ENCODE peak calls at places on chromosomes 13 and 19, in seven cellular contexts. One of them, this sample, is unnamed.

GRCh38 chr19:35518313-35518712 is 4.9 kb upstream of the DMKN start:
- DNase-seq in upper lobe of left lung: peak
- DNase-seq in stimulated activated CD8-positive, alpha-beta memory T cell treated with anti-CD3 and anti-CD28 coated beads, Interleukin-4, amount 100 ng/mL, for 48 hours: no peak
- DNase-seq in SK-MEL-5: peak
- DNase-seq in NCI-H1092: no peak
- DNase-seq in mesendoderm: peak
- DNase-seq in activated gamma-delta T cell treated with anti-CD3 and anti-CD28 coated beads, Interleukin-2, amount 50 U/mL, for 16 hours: no peak
- DNase-seq in this sample: peak

GRCh38 chr19:45076029-45076850 is at the start of gene ZNF296:
- DNase-seq in upper lobe of left lung: peak
- DNase-seq in stimulated activated CD8-positive, alpha-beta memory T cell treated with anti-CD3 and anti-CD28 coated beads, Interleukin-4, amount 100 ng/mL, for 48 hours: peak
- DNase-seq in SK-MEL-5: no peak
- DNase-seq in NCI-H1092: no peak
- DNase-seq in mesendoderm: peak
- DNase-seq in activated gamma-delta T cell treated with anti-CD3 and anti-CD28 coated beads, Interleukin-2, amount 50 U/mL, for 16 hours: peak
- DNase-seq in this sample: peak

GRCh38 chr13:51317262-51317661 is 22.2 kb upstream of the SERPINE3 start:
- DNase-seq in upper lobe of left lung: no peak
- DNase-seq in stimulated activated CD8-positive, alpha-beta memory T cell treated with anti-CD3 and anti-CD28 coated beads, Interleukin-4, amount 100 ng/mL, for 48 hours: no peak
- DNase-seq in SK-MEL-5: peak
- DNase-seq in NCI-H1092: no peak
- DNase-seq in mesendoderm: no peak
- DNase-seq in activated gamma-delta T cell treated with anti-CD3 and anti-CD28 coated beads, Interleukin-2, amount 50 U/mL, for 16 hours: no peak
- DNase-seq in this sample: no peak

GRCh38 chr19:5974721-5975387 is 3.1 kb downstream of the RANBP3 start:
- DNase-seq in upper lobe of left lung: peak
- DNase-seq in stimulated activated CD8-positive, alpha-beta memory T cell treated with anti-CD3 and anti-CD28 coated beads, Interleukin-4, amount 100 ng/mL, for 48 hours: peak
- DNase-seq in SK-MEL-5: no peak
- DNase-seq in NCI-H1092: no peak
- DNase-seq in mesendoderm: no peak
- DNase-seq in activated gamma-delta T cell treated with anti-CD3 and anti-CD28 coated beads, Interleukin-2, amount 50 U/mL, for 16 hours: no peak
- DNase-seq in this sample: no peak

GRCh38 chr13:81133066-81133465 is 792.1 kb upstream of the SPRY2 start:
- DNase-seq in upper lobe of left lung: no peak
- DNase-seq in stimulated activated CD8-positive, alpha-beta memory T cell treated with anti-CD3 and anti-CD28 coated beads, Interleukin-4, amount 100 ng/mL, for 48 hours: no peak
- DNase-seq in SK-MEL-5: no peak
- DNase-seq in NCI-H1092: no peak
- DNase-seq in mesendoderm: no peak
- DNase-seq in activated gamma-delta T cell treated with anti-CD3 and anti-CD28 coated beads, Interleukin-2, amount 50 U/mL, for 16 hours: no peak
- DNase-seq in this sample: no peak

GRCh38 chr19:4414800-4415251 is 12.4 kb downstream of the CHAF1A start:
- DNase-seq in upper lobe of left lung: no peak
- DNase-seq in stimulated activated CD8-positive, alpha-beta memory T cell treated with anti-CD3 and anti-CD28 coated beads, Interleukin-4, amount 100 ng/mL, for 48 hours: no peak
- DNase-seq in SK-MEL-5: no peak
- DNase-seq in NCI-H1092: no peak
- DNase-seq in mesendoderm: peak
- DNase-seq in activated gamma-delta T cell treated with anti-CD3 and anti-CD28 coated beads, Interleukin-2, amount 50 U/mL, for 16 hours: no peak
- DNase-seq in this sample: no peak

GRCh38 chr19:9883231-9883758 is 48.2 kb downstream of the PIN1 start:
- DNase-seq in upper lobe of left lung: no peak
- DNase-seq in stimulated activated CD8-positive, alpha-beta memory T cell treated with anti-CD3 and anti-CD28 coated beads, Interleukin-4, amount 100 ng/mL, for 48 hours: no peak
- DNase-seq in SK-MEL-5: no peak
- DNase-seq in NCI-H1092: peak
- DNase-seq in mesendoderm: no peak
- DNase-seq in activated gamma-delta T cell treated with anti-CD3 and anti-CD28 coated beads, Interleukin-2, amount 50 U/mL, for 16 hours: no peak
- DNase-seq in this sample: no peak

GRCh38 chr19:15417699-15418098 is 1.1 kb downstream of the AKAP8L start:
- DNase-seq in upper lobe of left lung: no peak
- DNase-seq in stimulated activated CD8-positive, alpha-beta memory T cell treated with anti-CD3 and anti-CD28 coated beads, Interleukin-4, amount 100 ng/mL, for 48 hours: no peak
- DNase-seq in SK-MEL-5: no peak
- DNase-seq in NCI-H1092: no peak
- DNase-seq in mesendoderm: peak
- DNase-seq in activated gamma-delta T cell treated with anti-CD3 and anti-CD28 coated beads, Interleukin-2, amount 50 U/mL, for 16 hours: no peak
- DNase-seq in this sample: no peak

GRCh38 chr13:66915596-66916185 is 314.4 kb downstream of the PCDH9 start:
- DNase-seq in upper lobe of left lung: no peak
- DNase-seq in stimulated activated CD8-positive, alpha-beta memory T cell treated with anti-CD3 and anti-CD28 coated beads, Interleukin-4, amount 100 ng/mL, for 48 hours: no peak
- DNase-seq in SK-MEL-5: no peak
- DNase-seq in NCI-H1092: no peak
- DNase-seq in mesendoderm: no peak
- DNase-seq in activated gamma-delta T cell treated with anti-CD3 and anti-CD28 coated beads, Interleukin-2, amount 50 U/mL, for 16 hours: no peak
- DNase-seq in this sample: peak

GRCh38 chr13:53873558-53873957 is 844.9 kb downstream of the OLFM4 start:
- DNase-seq in upper lobe of left lung: no peak
- DNase-seq in stimulated activated CD8-positive, alpha-beta memory T cell treated with anti-CD3 and anti-CD28 coated beads, Interleukin-4, amount 100 ng/mL, for 48 hours: no peak
- DNase-seq in SK-MEL-5: no peak
- DNase-seq in NCI-H1092: peak
- DNase-seq in mesendoderm: no peak
- DNase-seq in activated gamma-delta T cell treated with anti-CD3 and anti-CD28 coated beads, Interleukin-2, amount 50 U/mL, for 16 hours: no peak
- DNase-seq in this sample: no peak

GRCh38 chr19:6209233-6209632 is 70.5 kb downstream of the MLLT1 start:
- DNase-seq in upper lobe of left lung: no peak
- DNase-seq in stimulated activated CD8-positive, alpha-beta memory T cell treated with anti-CD3 and anti-CD28 coated beads, Interleukin-4, amount 100 ng/mL, for 48 hours: no peak
- DNase-seq in SK-MEL-5: no peak
- DNase-seq in NCI-H1092: no peak
- DNase-seq in mesendoderm: no peak
- DNase-seq in activated gamma-delta T cell treated with anti-CD3 and anti-CD28 coated beads, Interleukin-2, amount 50 U/mL, for 16 hours: no peak
- DNase-seq in this sample: no peak

GRCh38 chr13:98916403-98916802 is 61.5 kb downstream of the DOCK9 start:
- DNase-seq in upper lobe of left lung: no peak
- DNase-seq in stimulated activated CD8-positive, alpha-beta memory T cell treated with anti-CD3 and anti-CD28 coated beads, Interleukin-4, amount 100 ng/mL, for 48 hours: no peak
- DNase-seq in SK-MEL-5: no peak
- DNase-seq in NCI-H1092: no peak
- DNase-seq in mesendoderm: no peak
- DNase-seq in activated gamma-delta T cell treated with anti-CD3 and anti-CD28 coated beads, Interleukin-2, amount 50 U/mL, for 16 hours: no peak
- DNase-seq in this sample: no peak

GRCh38 chr19:40583283-40583682 is 6.6 kb downstream of the SHKBP1 start:
- DNase-seq in upper lobe of left lung: no peak
- DNase-seq in stimulated activated CD8-positive, alpha-beta memory T cell treated with anti-CD3 and anti-CD28 coated beads, Interleukin-4, amount 100 ng/mL, for 48 hours: no peak
- DNase-seq in SK-MEL-5: no peak
- DNase-seq in NCI-H1092: no peak
- DNase-seq in mesendoderm: no peak
- DNase-seq in activated gamma-delta T cell treated with anti-CD3 and anti-CD28 coated beads, Interleukin-2, amount 50 U/mL, for 16 hours: no peak
- DNase-seq in this sample: no peak

GRCh38 chr13:59547950-59548349 is 615.8 kb downstream of the DIAPH3 start:
- DNase-seq in upper lobe of left lung: no peak
- DNase-seq in stimulated activated CD8-positive, alpha-beta memory T cell treated with anti-CD3 and anti-CD28 coated beads, Interleukin-4, amount 100 ng/mL, for 48 hours: no peak
- DNase-seq in SK-MEL-5: no peak
- DNase-seq in NCI-H1092: no peak
- DNase-seq in mesendoderm: no peak
- DNase-seq in activated gamma-delta T cell treated with anti-CD3 and anti-CD28 coated beads, Interleukin-2, amount 50 U/mL, for 16 hours: no peak
- DNase-seq in this sample: no peak

GRCh38 chr13:28415994-28416411 is 78.9 kb downstream of the FLT1 start:
- DNase-seq in upper lobe of left lung: no peak
- DNase-seq in stimulated activated CD8-positive, alpha-beta memory T cell treated with anti-CD3 and anti-CD28 coated beads, Interleukin-4, amount 100 ng/mL, for 48 hours: no peak
- DNase-seq in SK-MEL-5: peak
- DNase-seq in NCI-H1092: no peak
- DNase-seq in mesendoderm: no peak
- DNase-seq in activated gamma-delta T cell treated with anti-CD3 and anti-CD28 coated beads, Interleukin-2, amount 50 U/mL, for 16 hours: no peak
- DNase-seq in this sample: no peak

GRCh38 chr13:60540276-60540675 is 143.3 kb downstream of the TDRD3 start:
- DNase-seq in upper lobe of left lung: no peak
- DNase-seq in stimulated activated CD8-positive, alpha-beta memory T cell treated with anti-CD3 and anti-CD28 coated beads, Interleukin-4, amount 100 ng/mL, for 48 hours: no peak
- DNase-seq in SK-MEL-5: no peak
- DNase-seq in NCI-H1092: no peak
- DNase-seq in mesendoderm: no peak
- DNase-seq in activated gamma-delta T cell treated with anti-CD3 and anti-CD28 coated beads, Interleukin-2, amount 50 U/mL, for 16 hours: no peak
- DNase-seq in this sample: no peak

GRCh38 chr19:47896019-47896418 is 9.9 kb upstream of the SULT2A1 start:
- DNase-seq in upper lobe of left lung: no peak
- DNase-seq in stimulated activated CD8-positive, alpha-beta memory T cell treated with anti-CD3 and anti-CD28 coated beads, Interleukin-4, amount 100 ng/mL, for 48 hours: no peak
- DNase-seq in SK-MEL-5: no peak
- DNase-seq in NCI-H1092: no peak
- DNase-seq in mesendoderm: no peak
- DNase-seq in activated gamma-delta T cell treated with anti-CD3 and anti-CD28 coated beads, Interleukin-2, amount 50 U/mL, for 16 hours: no peak
- DNase-seq in this sample: no peak

GRCh38 chr13:110758195-110758594 is 44.7 kb downstream of the ING1 start:
- DNase-seq in upper lobe of left lung: no peak
- DNase-seq in stimulated activated CD8-positive, alpha-beta memory T cell treated with anti-CD3 and anti-CD28 coated beads, Interleukin-4, amount 100 ng/mL, for 48 hours: no peak
- DNase-seq in SK-MEL-5: no peak
- DNase-seq in NCI-H1092: no peak
- DNase-seq in mesendoderm: peak
- DNase-seq in activated gamma-delta T cell treated with anti-CD3 and anti-CD28 coated beads, Interleukin-2, amount 50 U/mL, for 16 hours: no peak
- DNase-seq in this sample: no peak

GRCh38 chr19:55080121-55080914 is 4.6 kb downstream of the EPS8L1 start:
- DNase-seq in upper lobe of left lung: peak
- DNase-seq in stimulated activated CD8-positive, alpha-beta memory T cell treated with anti-CD3 and anti-CD28 coated beads, Interleukin-4, amount 100 ng/mL, for 48 hours: peak
- DNase-seq in SK-MEL-5: peak
- DNase-seq in NCI-H1092: peak
- DNase-seq in mesendoderm: peak
- DNase-seq in activated gamma-delta T cell treated with anti-CD3 and anti-CD28 coated beads, Interleukin-2, amount 50 U/mL, for 16 hours: peak
- DNase-seq in this sample: no peak

GRCh38 chr19:42279148-42279901 is 10.3 kb downstream of the CIC start:
- DNase-seq in upper lobe of left lung: no peak
- DNase-seq in stimulated activated CD8-positive, alpha-beta memory T cell treated with anti-CD3 and anti-CD28 coated beads, Interleukin-4, amount 100 ng/mL, for 48 hours: no peak
- DNase-seq in SK-MEL-5: no peak
- DNase-seq in NCI-H1092: no peak
- DNase-seq in mesendoderm: no peak
- DNase-seq in activated gamma-delta T cell treated with anti-CD3 and anti-CD28 coated beads, Interleukin-2, amount 50 U/mL, for 16 hours: no peak
- DNase-seq in this sample: no peak

GRCh38 chr19:3818479-3818878 is 32.3 kb upstream of the MATK start:
- DNase-seq in upper lobe of left lung: no peak
- DNase-seq in stimulated activated CD8-positive, alpha-beta memory T cell treated with anti-CD3 and anti-CD28 coated beads, Interleukin-4, amount 100 ng/mL, for 48 hours: peak
- DNase-seq in SK-MEL-5: no peak
- DNase-seq in NCI-H1092: no peak
- DNase-seq in mesendoderm: no peak
- DNase-seq in activated gamma-delta T cell treated with anti-CD3 and anti-CD28 coated beads, Interleukin-2, amount 50 U/mL, for 16 hours: no peak
- DNase-seq in this sample: peak

GRCh38 chr19:46878613-46879375 is 18.0 kb downstream of the ARHGAP35 start:
- DNase-seq in upper lobe of left lung: no peak
- DNase-seq in stimulated activated CD8-positive, alpha-beta memory T cell treated with anti-CD3 and anti-CD28 coated beads, Interleukin-4, amount 100 ng/mL, for 48 hours: no peak
- DNase-seq in SK-MEL-5: no peak
- DNase-seq in NCI-H1092: no peak
- DNase-seq in mesendoderm: no peak
- DNase-seq in activated gamma-delta T cell treated with anti-CD3 and anti-CD28 coated beads, Interleukin-2, amount 50 U/mL, for 16 hours: no peak
- DNase-seq in this sample: peak

GRCh38 chr13:40109324-40109958 is 454.0 kb downstream of the COG6 start:
- DNase-seq in upper lobe of left lung: no peak
- DNase-seq in stimulated activated CD8-positive, alpha-beta memory T cell treated with anti-CD3 and anti-CD28 coated beads, Interleukin-4, amount 100 ng/mL, for 48 hours: no peak
- DNase-seq in SK-MEL-5: no peak
- DNase-seq in NCI-H1092: no peak
- DNase-seq in mesendoderm: no peak
- DNase-seq in activated gamma-delta T cell treated with anti-CD3 and anti-CD28 coated beads, Interleukin-2, amount 50 U/mL, for 16 hours: no peak
- DNase-seq in this sample: peak

GRCh38 chr19:2167896-2168618 is 4.3 kb downstream of the DOT1L start:
- DNase-seq in upper lobe of left lung: peak
- DNase-seq in stimulated activated CD8-positive, alpha-beta memory T cell treated with anti-CD3 and anti-CD28 coated beads, Interleukin-4, amount 100 ng/mL, for 48 hours: no peak
- DNase-seq in SK-MEL-5: peak
- DNase-seq in NCI-H1092: no peak
- DNase-seq in mesendoderm: no peak
- DNase-seq in activated gamma-delta T cell treated with anti-CD3 and anti-CD28 coated beads, Interleukin-2, amount 50 U/mL, for 16 hours: no peak
- DNase-seq in this sample: peak

GRCh38 chr19:5631511-5632240 is 8.8 kb downstream of the SAFB start:
- DNase-seq in upper lobe of left lung: no peak
- DNase-seq in stimulated activated CD8-positive, alpha-beta memory T cell treated with anti-CD3 and anti-CD28 coated beads, Interleukin-4, amount 100 ng/mL, for 48 hours: no peak
- DNase-seq in SK-MEL-5: no peak
- DNase-seq in NCI-H1092: no peak
- DNase-seq in mesendoderm: no peak
- DNase-seq in activated gamma-delta T cell treated with anti-CD3 and anti-CD28 coated beads, Interleukin-2, amount 50 U/mL, for 16 hours: no peak
- DNase-seq in this sample: no peak

GRCh38 chr19:11196406-11197287 is 698 bp downstream of the KANK2 start:
- DNase-seq in upper lobe of left lung: no peak
- DNase-seq in stimulated activated CD8-positive, alpha-beta memory T cell treated with anti-CD3 and anti-CD28 coated beads, Interleukin-4, amount 100 ng/mL, for 48 hours: no peak
- DNase-seq in SK-MEL-5: no peak
- DNase-seq in NCI-H1092: no peak
- DNase-seq in mesendoderm: peak
- DNase-seq in activated gamma-delta T cell treated with anti-CD3 and anti-CD28 coated beads, Interleukin-2, amount 50 U/mL, for 16 hours: no peak
- DNase-seq in this sample: no peak

GRCh38 chr19:12784394-12784870 is 6.9 kb upstream of the JUNB start:
- DNase-seq in upper lobe of left lung: no peak
- DNase-seq in stimulated activated CD8-positive, alpha-beta memory T cell treated with anti-CD3 and anti-CD28 coated beads, Interleukin-4, amount 100 ng/mL, for 48 hours: no peak
- DNase-seq in SK-MEL-5: no peak
- DNase-seq in NCI-H1092: no peak
- DNase-seq in mesendoderm: no peak
- DNase-seq in activated gamma-delta T cell treated with anti-CD3 and anti-CD28 coated beads, Interleukin-2, amount 50 U/mL, for 16 hours: no peak
- DNase-seq in this sample: no peak

GRCh38 chr19:30649934-30650614 is 277.9 kb downstream of the ZNF536 start:
- DNase-seq in upper lobe of left lung: no peak
- DNase-seq in stimulated activated CD8-positive, alpha-beta memory T cell treated with anti-CD3 and anti-CD28 coated beads, Interleukin-4, amount 100 ng/mL, for 48 hours: peak
- DNase-seq in SK-MEL-5: peak
- DNase-seq in NCI-H1092: no peak
- DNase-seq in mesendoderm: peak
- DNase-seq in activated gamma-delta T cell treated with anti-CD3 and anti-CD28 coated beads, Interleukin-2, amount 50 U/mL, for 16 hours: no peak
- DNase-seq in this sample: no peak

GRCh38 chr19:44608391-44608821 is 5.0 kb upstream of the IGSF23 start:
- DNase-seq in upper lobe of left lung: no peak
- DNase-seq in stimulated activated CD8-positive, alpha-beta memory T cell treated with anti-CD3 and anti-CD28 coated beads, Interleukin-4, amount 100 ng/mL, for 48 hours: no peak
- DNase-seq in SK-MEL-5: no peak
- DNase-seq in NCI-H1092: no peak
- DNase-seq in mesendoderm: no peak
- DNase-seq in activated gamma-delta T cell treated with anti-CD3 and anti-CD28 coated beads, Interleukin-2, amount 50 U/mL, for 16 hours: no peak
- DNase-seq in this sample: no peak

GRCh38 chr13:29509999-29510586 is 85.4 kb downstream of the SLC7A1 start:
- DNase-seq in upper lobe of left lung: no peak
- DNase-seq in stimulated activated CD8-positive, alpha-beta memory T cell treated with anti-CD3 and anti-CD28 coated beads, Interleukin-4, amount 100 ng/mL, for 48 hours: no peak
- DNase-seq in SK-MEL-5: no peak
- DNase-seq in NCI-H1092: no peak
- DNase-seq in mesendoderm: no peak
- DNase-seq in activated gamma-delta T cell treated with anti-CD3 and anti-CD28 coated beads, Interleukin-2, amount 50 U/mL, for 16 hours: no peak
- DNase-seq in this sample: peak

GRCh38 chr13:34410653-34411052 is 531.4 kb upstream of the NBEA start:
- DNase-seq in upper lobe of left lung: no peak
- DNase-seq in stimulated activated CD8-positive, alpha-beta memory T cell treated with anti-CD3 and anti-CD28 coated beads, Interleukin-4, amount 100 ng/mL, for 48 hours: no peak
- DNase-seq in SK-MEL-5: no peak
- DNase-seq in NCI-H1092: no peak
- DNase-seq in mesendoderm: no peak
- DNase-seq in activated gamma-delta T cell treated with anti-CD3 and anti-CD28 coated beads, Interleukin-2, amount 50 U/mL, for 16 hours: no peak
- DNase-seq in this sample: no peak

GRCh38 chr13:32969516-32969941 is 46.7 kb upstream of the KL start:
- DNase-seq in upper lobe of left lung: no peak
- DNase-seq in stimulated activated CD8-positive, alpha-beta memory T cell treated with anti-CD3 and anti-CD28 coated beads, Interleukin-4, amount 100 ng/mL, for 48 hours: no peak
- DNase-seq in SK-MEL-5: no peak
- DNase-seq in NCI-H1092: no peak
- DNase-seq in mesendoderm: no peak
- DNase-seq in activated gamma-delta T cell treated with anti-CD3 and anti-CD28 coated beads, Interleukin-2, amount 50 U/mL, for 16 hours: no peak
- DNase-seq in this sample: peak

GRCh38 chr13:40506592-40507446 is 159.6 kb downstream of the FOXO1 start:
- DNase-seq in upper lobe of left lung: no peak
- DNase-seq in stimulated activated CD8-positive, alpha-beta memory T cell treated with anti-CD3 and anti-CD28 coated beads, Interleukin-4, amount 100 ng/mL, for 48 hours: peak
- DNase-seq in SK-MEL-5: no peak
- DNase-seq in NCI-H1092: no peak
- DNase-seq in mesendoderm: no peak
- DNase-seq in activated gamma-delta T cell treated with anti-CD3 and anti-CD28 coated beads, Interleukin-2, amount 50 U/mL, for 16 hours: no peak
- DNase-seq in this sample: peak

GRCh38 chr19:14901675-14902260 is 15.8 kb upstream of the OR7A17 start:
- DNase-seq in upper lobe of left lung: no peak
- DNase-seq in stimulated activated CD8-positive, alpha-beta memory T cell treated with anti-CD3 and anti-CD28 coated beads, Interleukin-4, amount 100 ng/mL, for 48 hours: no peak
- DNase-seq in SK-MEL-5: no peak
- DNase-seq in NCI-H1092: no peak
- DNase-seq in mesendoderm: no peak
- DNase-seq in activated gamma-delta T cell treated with anti-CD3 and anti-CD28 coated beads, Interleukin-2, amount 50 U/mL, for 16 hours: no peak
- DNase-seq in this sample: no peak